ENCODE peak calls at places on chromosome 12, in five cellular contexts. A is IMR-90, X is SK-N-SH, C is GM12878, S is HepG2. M is an unnamed sample.
A peak's percentile ranks its signal among the peaks of the same experiment; 100 is the strongest.

GRCh38 chr12:96195845-96196451 is 1.8 kb downstream of the ELK3 start:
- DNase-seq in A (peak; percentile 74), X (peak; percentile 67), C (no peak), S (no peak), M (no peak)

GRCh38 chr12:111819191-111820158 is 22.6 kb upstream of the MAPKAPK5 start:
- DNase-seq in A (no peak), X (no peak), C (no peak), S (no peak), M (no peak)

GRCh38 chr12:65673732-65674131 is 150.6 kb upstream of the HMGA2 start:
- DNase-seq in A (peak; percentile 51), X (no peak), C (no peak), S (no peak), M (no peak)

GRCh38 chr12:41287500-41287899 is 99.4 kb downstream of the PDZRN4 start:
- DNase-seq in A (no peak), X (no peak), C (no peak), S (no peak), M (no peak)

GRCh38 chr12:118398878-118399277 is 22.5 kb downstream of the SUDS3 start:
- DNase-seq in A (peak; percentile 17), X (no peak), C (no peak), S (no peak), M (no peak)

GRCh38 chr12:121812921-121813896 is 9.4 kb downstream of the SETD1B start:
- DNase-seq in A (no peak), X (no peak), C (no peak), S (no peak), M (peak; percentile 37)

GRCh38 chr12:92408072-92408900 is 262.6 kb upstream of the BTG1 start:
- DNase-seq in A (no peak), X (peak; percentile 55), C (no peak), S (peak; percentile 4), M (peak; percentile 70)

GRCh38 chr12:124847113-124847512 is 16.6 kb downstream of the SCARB1 start:
- DNase-seq in A (no peak), X (peak; percentile 56), C (no peak), S (no peak), M (no peak)

GRCh38 chr12:93578221-93578620 is 5.7 kb downstream of the SOCS2 start:
- DNase-seq in A (no peak), X (no peak), C (no peak), S (no peak), M (no peak)

GRCh38 chr12:62716866-62717477 is 218.0 kb downstream of the PPM1H start:
- DNase-seq in A (no peak), X (no peak), C (no peak), S (no peak), M (no peak)

GRCh38 chr12:113479578-113480335 is 8.1 kb upstream of the LHX5 start:
- DNase-seq in A (peak; percentile 20), X (peak; percentile 51), C (no peak), S (peak; percentile 12), M (peak; percentile 73)

GRCh38 chr12:53757095-53757770 is 5.5 kb upstream of the CISTR start:
- DNase-seq in A (peak; percentile 55), X (peak; percentile 79), C (no peak), S (peak; percentile 44), M (peak; percentile 87)

GRCh38 chr12:71691504-71692129 is 5.7 kb downstream of the TMEM19 start:
- DNase-seq in A (no peak), X (no peak), C (no peak), S (no peak), M (no peak)

GRCh38 chr12:113065126-113066007 is 8.8 kb downstream of the DTX1 start:
- DNase-seq in A (no peak), X (peak; percentile 63), C (no peak), S (no peak), M (peak; percentile 78)

GRCh38 chr12:41992029-41992428 is 152.6 kb downstream of the GXYLT1 start:
- DNase-seq in A (no peak), X (no peak), C (no peak), S (no peak), M (no peak)

GRCh38 chr12:50185975-50186663 is 18.9 kb upstream of the CERS5 start:
- DNase-seq in A (peak; percentile 43), X (no peak), C (no peak), S (no peak), M (no peak)

GRCh38 chr12:114395755-114396152 is 10.2 kb downstream of the TBX5 start:
- DNase-seq in A (peak; percentile 90), X (no peak), C (no peak), S (no peak), M (no peak)

GRCh38 chr12:46402451-46402850 is 29.9 kb upstream of the SLC38A2 start:
- DNase-seq in A (peak; percentile 81), X (no peak), C (no peak), S (no peak), M (no peak)

GRCh38 chr12:48572326-48572725 is 2.5 kb upstream of the LALBA start:
- DNase-seq in A (no peak), X (no peak), C (no peak), S (no peak), M (no peak)

GRCh38 chr12:54711664-54712063 is 63.5 kb upstream of the DCD start:
- DNase-seq in A (no peak), X (no peak), C (no peak), S (no peak), M (no peak)

GRCh38 chr12:77923882-77924281 is 93.2 kb downstream of the NAV3 start:
- DNase-seq in A (no peak), X (no peak), C (no peak), S (no peak), M (no peak)

GRCh38 chr12:2233034-2233433 is 180.2 kb downstream of the CACNA1C start:
- DNase-seq in A (peak; percentile 66), X (no peak), C (no peak), S (no peak), M (no peak)

GRCh38 chr12:103169-103981 is 36.8 kb downstream of the IQSEC3 start:
- DNase-seq in A (no peak), X (peak; percentile 92), C (no peak), S (no peak), M (peak; percentile 87)

GRCh38 chr12:125515887-125516286 is 450.7 kb downstream of the AACS start:
- DNase-seq in A (no peak), X (no peak), C (no peak), S (no peak), M (no peak)

GRCh38 chr12:442235-442884 is 17.4 kb upstream of the B4GALNT3 start:
- DNase-seq in A (peak; percentile 42), X (peak; percentile 70), C (no peak), S (peak; percentile 36), M (peak; percentile 39)

GRCh38 chr12:75994069-75994740 is 37.4 kb downstream of the PHLDA1 start:
- DNase-seq in A (no peak), X (no peak), C (no peak), S (no peak), M (no peak)
- TF ChIP-seq MXI1 in A (no peak), X (no peak), C (no peak), S (no peak), M (no peak)

DNA sequence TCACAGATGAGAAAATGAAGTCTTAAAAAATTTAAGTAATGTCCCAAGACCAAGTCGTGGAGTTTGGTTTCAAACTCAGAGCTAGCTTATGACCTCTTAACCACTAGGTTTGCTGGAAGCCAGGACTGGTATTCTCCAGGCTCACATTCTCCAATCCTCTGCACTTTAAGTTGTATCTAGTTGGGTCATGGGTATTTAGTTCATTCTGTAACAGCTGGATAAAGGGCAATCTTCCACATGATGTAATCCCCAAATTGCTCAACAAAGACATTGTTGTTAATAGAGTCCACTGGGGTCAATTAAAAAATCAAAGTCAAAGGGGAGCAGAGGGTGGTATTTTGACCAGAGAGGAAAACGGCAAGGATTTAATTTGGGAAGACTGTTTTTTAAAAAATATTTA is 17.8 kb upstream of the GAS2L3 start:
- DNase-seq in A (peak; percentile 12), X (no peak), C (no peak), S (peak; percentile 72), M (no peak)
- TF ChIP-seq MXI1 in A (no peak), X (no peak), C (no peak), S (no peak), M (no peak)

GRCh38 chr12:8080131-8080530 is 1.9 kb upstream of the NECAP1 start:
- DNase-seq in A (no peak), X (no peak), C (no peak), S (no peak), M (peak; percentile 33)
- TF ChIP-seq MXI1 in A (no peak), X (no peak), C (no peak), S (no peak), M (no peak)

DNA sequence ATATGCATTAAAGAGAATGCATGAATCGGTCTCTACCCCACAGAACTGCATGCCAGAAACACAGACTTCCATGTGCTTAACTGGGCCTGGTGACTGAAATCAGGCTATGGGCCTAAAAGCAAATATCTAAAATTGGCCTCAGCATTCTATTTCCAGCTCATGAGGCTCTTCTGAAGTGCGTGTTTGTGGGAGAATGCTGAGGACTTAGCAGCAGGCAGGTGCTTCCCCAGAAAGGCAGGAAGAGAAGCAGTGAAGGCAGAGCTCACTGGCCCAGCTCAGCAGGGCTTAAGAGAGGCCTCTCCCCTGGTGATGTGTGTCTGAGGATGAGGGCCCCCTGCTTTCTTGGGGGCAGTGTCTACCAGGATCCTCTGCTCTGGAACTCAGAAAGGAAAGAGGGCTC is 48.6 kb downstream of the ADGRD1 start:
- DNase-seq in A (no peak), X (no peak), C (peak; percentile 60), S (no peak), M (no peak)
- TF ChIP-seq MXI1 in A (no peak), X (no peak), C (no peak), S (no peak), M (no peak)

GRCh38 chr12:15629108-15629507 is 160.1 kb downstream of the EPS8 start:
- DNase-seq in A (peak; percentile 98), X (no peak), C (peak; percentile 46), S (peak; percentile 99), M (no peak)
- TF ChIP-seq MXI1 in A (no peak), X (no peak), C (peak; percentile 23), S (no peak), M (no peak)

DNA sequence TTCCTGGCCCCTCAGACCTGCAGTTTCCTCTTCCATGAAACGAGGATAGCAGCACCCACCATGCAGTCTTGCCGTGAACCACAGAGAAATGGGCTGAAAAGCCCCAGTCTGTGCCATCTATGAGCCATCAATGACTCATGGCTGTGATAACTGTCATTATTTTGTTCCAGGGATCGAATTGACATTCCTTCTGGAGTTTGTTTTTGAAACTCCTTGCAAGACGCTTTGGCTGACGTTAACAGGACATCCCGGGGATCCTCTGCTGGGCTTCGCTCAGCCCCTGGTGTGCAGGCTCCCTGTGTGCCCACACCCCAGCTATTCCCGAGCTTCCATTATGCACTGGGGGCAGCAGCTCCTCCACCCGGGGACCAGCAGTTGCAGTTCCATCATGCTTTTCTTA is 33.8 kb downstream of the MMAB start:
- DNase-seq in A (peak; percentile 81), X (no peak), C (no peak), S (no peak), M (no peak)
- TF ChIP-seq MXI1 in A (no peak), X (no peak), C (no peak), S (no peak), M (no peak)